ENCODE peak calls at places on chromosome 14, in five cellular contexts. E, F, M, C and U are unnamed samples.

GRCh38 chr14:99231181-99231849 is 40.7 kb downstream of the BCL11B start:
- DNase-seq in E (no peak), M (no peak), F (no peak), C (no peak), U (no peak)

GRCh38 chr14:98598576-98598975 is 673.4 kb downstream of the BCL11B start:
- DNase-seq in M (no peak), F (no peak), E (no peak), C (no peak), U (no peak)

GRCh38 chr14:34912966-34913365 is 37.8 kb upstream of the BAZ1A start:
- DNase-seq in C (no peak), F (no peak), M (no peak), E (no peak), U (no peak)

GRCh38 chr14:26415618-26416123 is 182.2 kb downstream of the NOVA1 start:
- DNase-seq in F (peak; percentile 25), E (peak; percentile 31), M (no peak), C (peak; percentile 66), U (no peak)

GRCh38 chr14:64938972-64939816 is 3.4 kb downstream of the GPX2 start:
- DNase-seq in C (no peak), M (no peak), F (peak; percentile 30), E (peak; percentile 50), U (no peak)

GRCh38 chr14:96001866-96002510 is 37.2 kb upstream of the C14orf132 start:
- DNase-seq in F (no peak), C (no peak), E (no peak), M (no peak), U (no peak)

GRCh38 chr14:93045965-93046695 is 69.6 kb downstream of the ITPK1 start:
- DNase-seq in F (no peak), M (no peak), C (no peak), E (no peak), U (no peak)

GRCh38 chr14:24435192-24435810 is 5.5 kb downstream of the KHNYN start:
- DNase-seq in F (no peak), C (no peak), E (no peak), M (no peak), U (no peak)

GRCh38 chr14:22460461-22461195 is 128.4 kb downstream of the DAD1 start:
- DNase-seq in F (no peak), M (no peak), C (no peak), E (no peak), U (no peak)

GRCh38 chr14:59347915-59348314 is 117.3 kb downstream of the GPR135 start:
- DNase-seq in E (no peak), C (no peak), M (no peak), F (no peak), U (no peak)

GRCh38 chr14:24110485-24110884 is 4.1 kb upstream of the DCAF11 start:
- DNase-seq in E (no peak), F (no peak), M (no peak), C (no peak), U (no peak)

GRCh38 chr14:66619952-66620351 is 112.0 kb downstream of the GPHN start:
- DNase-seq in M (no peak), C (no peak), F (no peak), E (no peak), U (no peak)

GRCh38 chr14:93332032-93332852 is 594 bp downstream of the BTBD7 start:
- DNase-seq in M (peak; percentile 68), C (peak; percentile 33), E (peak; percentile 85), F (peak; percentile 65), U (no peak)

GRCh38 chr14:22265319-22266140 is 323.5 kb downstream of the DAD1 start:
- DNase-seq in M (no peak), F (no peak), C (no peak), E (no peak), U (no peak)

GRCh38 chr14:58808828-58809227 is 171.1 kb downstream of the DACT1 start:
- DNase-seq in C (no peak), M (no peak), F (no peak), E (no peak), U (no peak)

GRCh38 chr14:84225243-84225642 is 1304.7 kb upstream of the FLRT2 start:
- DNase-seq in M (no peak), C (no peak), F (no peak), E (no peak), U (no peak)

GRCh38 chr14:92687681-92688433 is 60.6 kb downstream of the LGMN start:
- DNase-seq in C (no peak), E (peak; percentile 46), M (peak; percentile 34), F (peak; percentile 65), U (no peak)

GRCh38 chr14:54606178-54606577 is 39.2 kb downstream of the SAMD4A start:
- DNase-seq in F (no peak), C (peak; percentile 51), E (no peak), M (no peak), U (no peak)

GRCh38 chr14:102829106-102829505 is 51.9 kb downstream of the TRAF3 start:
- DNase-seq in E (no peak), F (no peak), C (no peak), M (no peak), U (no peak)

GRCh38 chr14:101474563-101475467 is 86.5 kb upstream of the DIO3 start:
- DNase-seq in E (peak; percentile 29), F (no peak), M (no peak), C (no peak), U (peak; percentile 13)

GRCh38 chr14:54682578-54682977 is 115.7 kb downstream of the SAMD4A start:
- DNase-seq in C (no peak), M (no peak), F (no peak), E (no peak), U (no peak)

GRCh38 chr14:84857129-84857528 is 672.8 kb upstream of the FLRT2 start:
- DNase-seq in E (no peak), M (no peak), F (no peak), C (no peak), U (no peak)

GRCh38 chr14:96260341-96260821 is 4.4 kb downstream of the BDKRB1 start:
- DNase-seq in F (no peak), E (no peak), C (no peak), M (no peak), U (no peak)

GRCh38 chr14:55711171-55711811 is 131.3 kb downstream of the KTN1 start:
- DNase-seq in F (no peak), C (no peak), M (no peak), E (no peak), U (no peak)

GRCh38 chr14:23399136-23399535 is 8.9 kb downstream of the MYH6 start:
- DNase-seq in M (no peak), C (no peak), E (no peak), F (no peak), U (no peak)

GRCh38 chr14:28754209-28754985 is 12.2 kb upstream of the FOXG1 start:
- DNase-seq in M (no peak), F (peak; percentile 33), E (no peak), C (no peak), U (no peak)

DNA sequence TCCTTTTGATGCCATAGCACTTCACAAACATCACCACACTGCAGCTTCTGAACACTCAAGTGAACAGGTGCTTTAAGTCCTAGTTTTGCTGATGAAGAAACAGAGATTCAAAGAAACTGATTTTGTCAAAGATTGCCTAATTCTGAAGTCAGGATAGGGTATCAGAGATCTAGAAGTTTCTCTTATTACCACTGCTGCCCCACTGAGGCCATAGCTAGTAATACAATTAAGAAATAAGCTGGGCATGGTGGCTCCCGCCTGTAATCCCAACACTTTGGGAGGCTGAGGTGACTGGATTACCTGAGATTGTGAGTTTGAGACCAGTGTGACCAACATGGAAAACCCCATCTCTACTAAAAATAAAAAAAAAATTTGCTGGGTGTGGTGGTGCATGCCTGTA is 458.3 kb upstream of the SEL1L start:
- DNase-seq in C (no peak), E (no peak), F (peak; percentile 13), M (no peak), U (no peak)
- TF ChIP-seq CTCF in C (no peak), E (no peak), F (no peak), M (peak; percentile 33), U (no peak)

GRCh38 chr14:78316711-78317110 is 146.5 kb downstream of the NRXN3 start:
- DNase-seq in C (no peak), F (no peak), M (no peak), E (no peak), U (no peak)
- TF ChIP-seq CTCF in C (no peak), F (no peak), M (no peak), E (no peak), U (no peak)

DNA sequence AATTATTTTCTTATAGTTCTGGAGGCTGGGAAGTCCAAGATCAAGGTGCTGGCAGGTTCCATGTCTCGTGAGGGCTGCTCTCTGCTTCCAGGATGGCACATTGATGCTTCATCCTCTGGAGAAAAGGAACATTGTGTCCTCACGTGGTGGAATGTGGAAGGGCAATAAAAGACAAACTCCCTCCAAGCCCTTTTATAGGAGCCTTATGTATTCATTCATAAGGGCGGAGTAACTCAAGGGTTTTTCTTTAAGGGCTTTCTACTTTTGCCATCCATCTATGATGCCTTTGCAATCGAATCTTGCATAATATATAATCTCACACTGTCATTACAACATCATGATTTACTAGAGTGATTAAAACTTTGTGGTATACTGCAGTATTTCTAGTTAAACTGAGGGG is 132.7 kb upstream of the DDHD1 start:
- DNase-seq in F (no peak), E (no peak), M (no peak), C (no peak), U (no peak)
- TF ChIP-seq CTCF in F (no peak), E (no peak), M (no peak), C (no peak), U (no peak)

DNA sequence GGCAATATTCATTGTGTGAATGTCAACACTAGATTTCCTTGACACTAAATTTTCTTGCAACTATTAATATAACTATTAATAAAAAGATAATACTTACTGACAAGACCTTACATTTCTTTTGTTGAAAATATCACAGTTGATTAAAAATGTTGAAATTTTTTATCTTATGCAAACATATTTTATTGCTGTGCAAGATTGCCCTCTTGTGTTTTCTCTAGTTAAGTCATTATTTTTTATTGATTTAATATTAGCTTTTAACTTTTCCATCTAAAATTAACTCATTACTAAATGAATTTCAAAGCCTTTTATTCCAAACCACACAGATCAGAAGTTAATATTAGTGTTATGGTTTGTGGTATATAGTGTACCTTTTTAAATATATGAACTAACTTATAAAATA is 11.7 kb upstream of the NAA30 start:
- DNase-seq in M (no peak), E (no peak), F (no peak), C (no peak), U (no peak)
- TF ChIP-seq CTCF in M (peak; percentile 22), E (no peak), F (no peak), C (no peak), U (no peak)

GRCh38 chr14:49173765-49174373 is 412.3 kb downstream of the RPS29 start:
- DNase-seq in C (no peak), F (peak; percentile 51), E (no peak), M (peak; percentile 58), U (no peak)
- TF ChIP-seq CTCF in C (no peak), F (no peak), E (no peak), M (peak; percentile 77), U (no peak)

DNA sequence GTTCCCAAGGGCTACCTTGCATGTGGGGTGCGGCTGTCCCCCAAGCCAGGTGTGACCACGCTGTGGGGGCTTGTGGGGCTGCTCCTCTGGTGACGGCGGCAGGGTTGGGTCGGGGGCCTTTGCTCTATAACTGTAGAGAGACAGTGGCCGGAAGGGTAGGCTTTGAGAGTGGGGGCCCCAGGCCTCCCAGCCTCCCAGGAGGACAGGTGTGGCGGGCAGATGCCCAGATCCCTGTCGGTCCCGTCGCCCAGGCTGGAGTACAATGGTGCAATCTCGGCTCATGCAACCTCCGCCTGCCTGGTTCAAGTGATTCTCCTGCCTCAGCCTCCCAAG is 2.7 kb upstream of the GPR132 start:
- DNase-seq in F (no peak), C (no peak), E (no peak), M (no peak), U (no peak)
- TF ChIP-seq CTCF in F (no peak), C (no peak), E (no peak), M (no peak), U (no peak)